ENCODE peak calls at places on chromosomes 11 and 22, in ten cellular contexts. V is HCT116; H is LNCaP clone FGC; E is body of pancreas; Q is CD8-positive, alpha-beta memory T cell; T is tibial artery; U is psoas muscle; D is astrocyte of the spinal cord; A is Caco-2; O is left ventricle myocardium inferior. L is an unnamed sample.
A peak's percentile ranks its signal among the peaks of the same experiment; 100 is the strongest.

GRCh38 chr22:43090130-43090789 is 1.1 kb upstream of the TTLL1 start:
- DNase-seq in E (peak; percentile 43), H (peak; percentile 86), V (peak; percentile 90), U (no peak), Q (peak; percentile 53), O (peak; percentile 34), A (peak; percentile 67), D (peak; percentile 87), T (peak; percentile 62), L (peak; percentile 66)

GRCh38 chr22:36819112-36819511 is 2.3 kb upstream of the PVALB start:
- DNase-seq in H (no peak), O (no peak), E (no peak), U (no peak), D (no peak), Q (no peak), T (no peak), A (no peak), V (no peak), L (no peak)

GRCh38 chr11:3109434-3109833 is 52.2 kb upstream of the CARS1 start:
- DNase-seq in Q (no peak), O (no peak), E (no peak), D (no peak), U (no peak), T (peak; percentile 9), H (no peak), A (no peak), V (no peak), L (no peak)

GRCh38 chr11:5364214-5364613 is 12.9 kb downstream of the OR51B6 start:
- DNase-seq in D (peak; percentile 69), O (no peak), T (no peak), H (no peak), Q (no peak), V (no peak), A (no peak), E (no peak), U (no peak), L (peak; percentile 31)

GRCh38 chr11:110297082-110297725 is 790 bp upstream of the RDX start:
- DNase-seq in D (no peak), Q (no peak), A (no peak), U (no peak), H (peak; percentile 50), V (no peak), O (no peak), E (no peak), T (no peak), L (peak; percentile 8)

GRCh38 chr11:42319926-42320325 is 860.5 kb upstream of the LRRC4C start:
- DNase-seq in Q (no peak), O (no peak), T (no peak), U (no peak), E (no peak), H (peak; percentile 79), A (no peak), D (no peak), V (no peak), L (no peak)

GRCh38 chr22:45888221-45889092 is 88.5 kb downstream of the WNT7B start:
- DNase-seq in V (no peak), O (no peak), A (peak; percentile 26), U (peak; percentile 35), T (no peak), Q (peak; percentile 33), D (no peak), H (no peak), E (no peak), L (no peak)

GRCh38 chr11:130798280-130798679 is 118.0 kb downstream of the SNX19 start:
- DNase-seq in T (no peak), U (no peak), H (no peak), A (no peak), Q (no peak), V (no peak), O (no peak), E (no peak), D (peak; percentile 91), L (peak; percentile 83)

GRCh38 chr11:697811-698311 is 2.2 kb downstream of the TMEM80 start:
- DNase-seq in Q (no peak), H (no peak), E (no peak), U (no peak), D (peak; percentile 55), A (no peak), T (no peak), V (no peak), O (no peak), L (no peak)

GRCh38 chr11:75520688-75521087 is 5.1 kb downstream of the GDPD5 start:
- DNase-seq in H (no peak), V (no peak), D (no peak), U (peak; percentile 66), T (no peak), Q (no peak), A (no peak), E (no peak), O (no peak), L (no peak)

GRCh38 chr11:74702383-74703007 is 28.7 kb downstream of the CHRDL2 start:
- DNase-seq in T (peak; percentile 65), V (peak; percentile 38), U (peak; percentile 79), A (peak; percentile 85), Q (peak; percentile 73), O (peak; percentile 55), D (peak; percentile 65), E (peak; percentile 72), H (peak; percentile 34), L (no peak)

GRCh38 chr11:77211594-77212251 is 83.7 kb downstream of the MYO7A start:
- DNase-seq in T (no peak), H (no peak), V (no peak), U (no peak), D (no peak), E (no peak), Q (no peak), A (no peak), O (no peak), L (no peak)

GRCh38 chr22:41532908-41533825 is 11.1 kb downstream of the POLR3H start:
- DNase-seq in V (no peak), E (peak; percentile 79), T (peak; percentile 56), D (peak; percentile 40), A (peak; percentile 68), H (no peak), U (peak; percentile 92), O (peak; percentile 79), Q (peak; percentile 75), L (no peak)

DNA sequence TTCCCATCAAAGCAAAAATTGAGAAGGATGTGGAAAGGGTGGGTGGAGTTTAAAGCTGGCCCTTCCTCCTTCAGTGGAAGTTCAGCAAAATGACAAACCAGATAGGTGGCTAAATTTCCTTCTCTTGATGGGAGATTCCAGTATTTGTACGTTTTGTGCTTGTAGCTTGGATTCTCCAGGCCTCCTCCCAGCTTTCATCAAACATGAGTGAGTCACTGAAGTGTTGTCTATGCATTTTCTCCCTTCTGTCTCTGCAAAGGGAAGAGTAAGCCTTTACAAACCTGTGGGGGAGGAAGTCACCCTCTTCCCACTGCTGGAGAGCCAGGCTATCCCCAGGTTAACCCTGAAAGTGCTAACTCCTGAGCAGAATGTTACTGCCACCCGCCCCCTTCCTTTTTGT is 6.4 kb downstream of the MARK2 start:
- DNase-seq in E (no peak), H (no peak), T (no peak), D (peak; percentile 65), O (no peak), U (no peak), A (no peak), V (no peak), Q (peak; percentile 16), L (peak; percentile 70)
- H3K4me3 ChIP-seq in E (no peak overlapping the region), H (no peak overlapping the region), T (no peak overlapping the region), D (no peak overlapping the region), O (no peak overlapping the region), U (no peak overlapping the region), A (no peak overlapping the region), V (no peak overlapping the region), Q (no peak overlapping the region), L (no peak overlapping the region)

GRCh38 chr22:35811670-35812069 is 94.0 kb downstream of the APOL5 start:
- DNase-seq in Q (no peak), A (no peak), V (no peak), U (no peak), T (no peak), H (no peak), E (no peak), O (no peak), D (no peak), L (no peak)
- H3K4me3 ChIP-seq in Q (no peak overlapping the region), A (no peak overlapping the region), V (no peak overlapping the region), U (no peak overlapping the region), T (no peak overlapping the region), H (no peak overlapping the region), E (no peak overlapping the region), O (no peak overlapping the region), D (no peak overlapping the region), L (no peak overlapping the region)

GRCh38 chr11:100731471-100731870 is 44.4 kb downstream of the ARHGAP42 start:
- DNase-seq in O (no peak), V (no peak), E (no peak), Q (no peak), U (no peak), T (no peak), D (no peak), A (no peak), H (no peak), L (no peak)
- H3K4me3 ChIP-seq in O (no peak overlapping the region), V (no peak overlapping the region), E (no peak overlapping the region), Q (no peak overlapping the region), U (no peak overlapping the region), T (no peak overlapping the region), D (no peak overlapping the region), A (no peak overlapping the region), H (no peak overlapping the region), L (no peak overlapping the region)

GRCh38 chr11:68314203-68314885 is 2.0 kb downstream of the LRP5 start:
- DNase-seq in T (no peak), H (no peak), V (no peak), O (no peak), D (peak; percentile 38), A (peak; percentile 53), E (no peak), Q (no peak), U (no peak), L (no peak)

GRCh38 chr11:68313574-68314202 is 1.3 kb downstream of the LRP5 start:
- DNase-seq in H (no peak), U (no peak), E (no peak), D (peak; percentile 30), V (no peak), T (no peak), A (peak; percentile 64), Q (peak; percentile 28), O (no peak), L (no peak)

GRCh38 chr11:68312780-68313573 is 586 bp downstream of the LRP5 start:
- DNase-seq in E (no peak), U (peak; percentile 68), V (no peak), H (no peak), T (no peak), O (no peak), Q (peak; percentile 42), D (no peak), A (peak; percentile 52), L (no peak)

GRCh38 chr11:68315581-68315920 is 3.2 kb downstream of the LRP5 start:
- DNase-seq in T (no peak), H (no peak), O (no peak), Q (no peak), V (no peak), A (no peak), D (no peak), U (no peak), E (no peak), L (no peak)

DNA sequence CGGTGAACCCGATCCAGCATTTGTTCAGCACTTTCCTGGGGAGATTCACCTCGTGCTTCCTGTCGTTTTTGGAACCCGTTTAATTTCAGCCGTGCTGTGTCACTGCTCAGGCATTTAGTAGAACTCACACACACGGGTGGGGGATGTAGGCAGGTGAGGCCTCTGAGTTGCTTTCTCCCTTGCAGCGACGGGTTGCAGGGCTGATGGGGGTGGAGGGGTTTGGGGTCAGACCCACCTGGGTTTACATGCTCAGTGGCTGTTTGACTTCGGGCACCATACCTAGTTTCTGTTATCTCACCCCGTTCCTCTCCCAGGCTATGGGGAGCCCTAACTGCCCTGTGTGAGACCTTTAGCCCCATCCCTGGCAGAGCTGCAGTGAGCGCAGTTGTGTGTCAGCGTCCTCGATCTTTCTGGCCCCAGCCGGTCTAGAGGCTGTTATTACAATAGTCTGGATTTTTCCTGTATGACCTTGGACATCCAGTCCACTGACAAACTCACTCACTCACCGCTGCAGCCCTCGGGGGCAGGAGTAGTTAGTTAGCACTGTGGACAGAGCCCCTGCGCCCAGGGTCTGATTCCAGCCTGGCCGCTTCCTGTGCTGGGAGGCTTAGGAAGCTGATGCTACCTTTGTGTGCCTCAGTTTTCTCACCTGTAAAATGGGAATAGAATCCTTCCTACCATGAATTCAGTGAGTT is 2.6 kb downstream of the LRP5 start:
- DNase-seq in U (no peak), H (no peak), Q (no peak), E (no peak), A (peak; percentile 64), O (no peak), T (no peak), D (peak; percentile 29), V (peak; percentile 26), L (no peak)
- H3K4me3 ChIP-seq in U (peak overlapping the region; percentile 79), H (peak overlapping the region; percentile 74), Q (peak overlapping the region; percentile 15), E (no peak overlapping the region), A (peak overlapping the region; percentile 89), O (peak overlapping the region; percentile 84), T (peak overlapping the region; percentile 79), D (peak overlapping the region; percentile 58), V (peak overlapping the region; percentile 95), L (peak overlapping the region; percentile 67)

L was measured in skeletal muscle cell.